ENCODE peak calls at places on chromosomes 11 and 22, in four cellular contexts. Y is kidney tubule cell, N is dermis microvascular lymphatic vessel endothelial cell, P is iris pigment epithelial cell. C is an unnamed sample.

GRCh38 chr11:112884012-112884767 is 77.0 kb upstream of the NCAM1 start:
- DNase-seq in Y (peak), N (no peak), P (peak), C (no peak)

GRCh38 chr11:12251651-12252560 is 125.5 kb upstream of the PARVA start:
- DNase-seq in Y (no peak), N (no peak), P (no peak), C (no peak)

GRCh38 chr11:31118566-31118965 is 251.0 kb downstream of the DCDC1 start:
- DNase-seq in Y (no peak), N (no peak), P (no peak), C (no peak)

GRCh38 chr11:130213143-130213978 is 53.8 kb downstream of the ST14 start:
- DNase-seq in Y (peak), N (peak), P (peak), C (no peak)

GRCh38 chr22:38820021-38820420 is 23.8 kb downstream of the NPTXR start:
- DNase-seq in Y (no peak), N (no peak), P (no peak), C (no peak)

GRCh38 chr11:126211236-126212088 is at the start of the genes FAM118B and RPUSD4:
- DNase-seq in Y (peak), N (peak), P (peak), C (peak)

GRCh38 chr11:76617553-76618265 is 52.8 kb downstream of the LRRC32 start:
- DNase-seq in Y (peak), N (no peak), P (peak), C (no peak)

GRCh38 chr11:102784380-102784779 is 4.0 kb upstream of the MMP10 start:
- DNase-seq in Y (no peak), N (no peak), P (no peak), C (no peak)

GRCh38 chr11:129225190-129225589 is 33.1 kb upstream of the ARHGAP32 start:
- DNase-seq in Y (peak), N (peak), P (peak), C (peak)

GRCh38 chr11:47667135-47667534 is 24.8 kb upstream of the MTCH2 start:
- DNase-seq in Y (no peak), N (no peak), P (no peak), C (no peak)

GRCh38 chr11:79333381-79333780 is 107.4 kb downstream of the TENM4 start:
- DNase-seq in Y (no peak), N (no peak), P (no peak), C (no peak)

GRCh38 chr11:3135491-3136440 is 29.3 kb downstream of the OSBPL5 start:
- DNase-seq in Y (no peak), N (no peak), P (no peak), C (no peak)

GRCh38 chr11:119416606-119417580 is 6.1 kb downstream of the THY1 start:
- DNase-seq in Y (peak), N (no peak), P (peak), C (peak)